ENCODE peak calls at places on chromosome 7, in six cellular contexts. D, F, K, T, P and J are unnamed samples.

GRCh38 chr7:92135100-92135429 is 788 bp upstream of the CYP51A1 start:
- DNase-seq in F (no peak), D (no peak), K (peak), T (no peak), P (no peak), J (no peak)

GRCh38 chr7:155811895-155812761 is at the start of gene SHH:
- DNase-seq in T (no peak), F (no peak), D (no peak), P (no peak), K (peak), J (no peak)

GRCh38 chr7:140926021-140926812 is 1.5 kb upstream of the BRAF start:
- DNase-seq in D (no peak), K (no peak), P (no peak), F (no peak), T (no peak), J (no peak)

GRCh38 chr7:132966731-132967130 is 115.2 kb downstream of the CHCHD3 start:
- DNase-seq in D (no peak), F (no peak), P (no peak), K (no peak), T (no peak), J (no peak)

GRCh38 chr7:91949221-91950009 is 8.8 kb downstream of the AKAP9 start:
- DNase-seq in P (no peak), T (no peak), K (peak), F (no peak), D (no peak), J (no peak)

GRCh38 chr7:41830271-41830670 is 127.4 kb upstream of the INHBA start:
- DNase-seq in T (no peak), K (no peak), F (no peak), P (no peak), D (no peak), J (no peak)

GRCh38 chr7:67729771-67730170 is 733.1 kb downstream of the TYW1 start:
- DNase-seq in K (no peak), T (no peak), F (no peak), D (no peak), P (no peak), J (no peak)

GRCh38 chr7:127598318-127598717 is 4.8 kb downstream of the FSCN3 start:
- DNase-seq in F (no peak), D (no peak), P (no peak), T (no peak), K (no peak), J (no peak)

GRCh38 chr7:130865408-130866236 is 131.6 kb upstream of the KLF14 start:
- DNase-seq in F (no peak), P (no peak), T (no peak), D (no peak), K (peak), J (no peak)

GRCh38 chr7:157979631-157980340 is 607.8 kb downstream of the PTPRN2 start:
- DNase-seq in K (no peak), P (no peak), T (no peak), D (no peak), F (no peak), J (no peak)

GRCh38 chr7:94130716-94131115 is 126.6 kb upstream of the BET1 start:
- DNase-seq in T (no peak), D (no peak), F (no peak), P (no peak), K (no peak), J (no peak)

GRCh38 chr7:44051611-44052220 is 7.2 kb downstream of the DBNL start:
- DNase-seq in T (no peak), D (no peak), F (no peak), K (no peak), P (no peak), J (no peak)

GRCh38 chr7:102232686-102233286 is 53.9 kb upstream of the SH2B2 start:
- DNase-seq in F (no peak), T (no peak), D (no peak), K (no peak), P (no peak), J (no peak)

GRCh38 chr7:41881313-41882130 is 178.6 kb upstream of the INHBA start:
- DNase-seq in P (no peak), D (no peak), T (no peak), F (peak), K (peak), J (peak)

GRCh38 chr7:111486472-111487142 is 75.7 kb downstream of the IMMP2L start:
- DNase-seq in P (no peak), K (peak), F (no peak), T (no peak), D (peak), J (no peak)

GRCh38 chr7:80974396-80975358 is 55.8 kb upstream of the SEMA3C start:
- DNase-seq in F (no peak), P (no peak), D (no peak), K (no peak), T (no peak), J (no peak)

GRCh38 chr7:70044525-70044924 is 446.2 kb downstream of the AUTS2 start:
- DNase-seq in D (no peak), K (no peak), F (no peak), P (no peak), T (no peak), J (no peak)

GRCh38 chr7:37756797-37757551 is 73.4 kb downstream of the GPR141 start:
- DNase-seq in T (no peak), F (no peak), P (no peak), D (no peak), K (no peak), J (no peak)

GRCh38 chr7:54690892-54691291 is 68.1 kb downstream of the SEC61G start:
- DNase-seq in T (no peak), P (no peak), D (no peak), K (no peak), F (no peak), J (no peak)

GRCh38 chr7:6443372-6443941 is 4.3 kb downstream of the DAGLB start:
- DNase-seq in D (peak), K (no peak), F (no peak), T (no peak), P (no peak), J (no peak)

GRCh38 chr7:68399991-68400590 is 1198.2 kb upstream of the AUTS2 start:
- DNase-seq in T (no peak), P (no peak), K (no peak), F (no peak), D (no peak), J (no peak)

GRCh38 chr7:139041378-139042053 is 5.7 kb upstream of the ZC3HAV1L start:
- DNase-seq in T (no peak), D (no peak), P (no peak), K (peak), F (no peak), J (no peak)

GRCh38 chr7:148489678-148490077 is 100.9 kb upstream of the C7orf33 start:
- DNase-seq in D (no peak), T (no peak), P (no peak), F (no peak), K (no peak), J (no peak)

GRCh38 chr7:16712916-16713315 is 40.6 kb upstream of the TSPAN13 start:
- DNase-seq in K (peak), T (no peak), D (no peak), F (no peak), P (no peak), J (no peak)

GRCh38 chr7:150944066-150945042 is 33.8 kb downstream of the KCNH2 start:
- DNase-seq in T (no peak), K (no peak), F (no peak), D (no peak), P (no peak), J (no peak)

GRCh38 chr7:140669352-140669751 is 3.4 kb upstream of the ADCK2 start:
- DNase-seq in P (no peak), K (no peak), T (no peak), F (no peak), D (no peak), J (no peak)

GRCh38 chr7:98211221-98211675 is at the start of gene BHLHA15:
- DNase-seq in F (peak), P (no peak), D (peak), T (peak), K (peak), J (no peak)

GRCh38 chr7:116560021-116560970 is 35.5 kb downstream of the CAV1 start:
- DNase-seq in P (peak), D (no peak), T (peak), K (no peak), F (no peak), J (no peak)

GRCh38 chr7:52726986-52727385 is 308.4 kb upstream of the POM121L12 start:
- DNase-seq in F (no peak), P (no peak), K (no peak), D (no peak), T (no peak), J (no peak)

GRCh38 chr7:157543791-157544190 is 207.0 kb downstream of the DNAJB6 start:
- DNase-seq in K (no peak), F (no peak), T (peak), P (no peak), D (no peak), J (no peak)

GRCh38 chr7:130372813-130373212 is 7.5 kb upstream of the CPA1 start:
- DNase-seq in D (no peak), T (no peak), F (no peak), K (no peak), P (no peak), J (no peak)

GRCh38 chr7:111760043-111760442 is 197.8 kb upstream of the IMMP2L start:
- DNase-seq in D (no peak), T (no peak), K (no peak), F (no peak), P (no peak), J (no peak)

GRCh38 chr7:27520828-27521790 is 141.6 kb downstream of the HIBADH start:
- DNase-seq in T (peak), K (no peak), P (no peak), F (no peak), D (no peak), J (no peak)